ENCODE peak calls at places on chromosome 16, in six cellular contexts. N is adrenal gland, A is PC-3, W is body of pancreas, U is aorta, M is colonic mucosa. C is an unnamed sample. For H3K9me3 and H3K27me3, the result is how much of the 10 kb centered on the place peaks cover.

GRCh38 chr16:67137605-67138004 is 13.2 kb downstream of the B3GNT9 start:
- DNase-seq in W (no peak), A (no peak), M (no peak), N (no peak), U (no peak), C (no peak)

GRCh38 chr16:17467923-17468540 is 2.7 kb downstream of the XYLT1 start:
- DNase-seq in M (peak), N (peak), W (peak), A (no peak), U (peak), C (peak)

GRCh38 chr16:17454331-17454730 is 16.4 kb downstream of the XYLT1 start:
- DNase-seq in A (no peak), M (no peak), U (no peak), W (no peak), N (no peak), C (no peak)

GRCh38 chr16:48383877-48384304 is 1.3 kb downstream of the SIAH1 start:
- DNase-seq in A (peak), U (no peak), M (peak), W (peak), N (no peak), C (no peak)

GRCh38 chr16:88618182-88618955 is 20.0 kb upstream of the IL17C start:
- DNase-seq in A (no peak), W (peak), N (no peak), U (no peak), M (peak), C (no peak)

GRCh38 chr16:85372627-85373372 is 240.3 kb upstream of the GSE1 start:
- DNase-seq in A (peak), U (peak), N (peak), W (no peak), M (peak), C (peak)

GRCh38 chr16:67185003-67185865 is 1.5 kb upstream of the MATCAP1 start:
- DNase-seq in N (peak), A (peak), U (peak), M (peak), W (peak), C (peak)

GRCh38 chr16:49514391-49514980 is 140.9 kb downstream of the C16orf78 start:
- DNase-seq in N (no peak), A (no peak), W (no peak), U (peak), M (no peak), C (no peak)

GRCh38 chr16:87806246-87806607 is 40.4 kb upstream of the KLHDC4 start:
- DNase-seq in U (no peak), A (peak), W (peak), N (no peak), M (no peak), C (no peak)

GRCh38 chr16:48542966-48543365 is 67.0 kb downstream of the N4BP1 start:
- DNase-seq in U (no peak), M (no peak), W (no peak), A (no peak), N (no peak), C (no peak)

GRCh38 chr16:56262148-56262878 is 71.0 kb downstream of the GNAO1 start:
- DNase-seq in A (peak), M (no peak), N (no peak), W (peak), U (no peak), C (no peak)

GRCh38 chr16:65745-66144 is 6.7 kb downstream of the RHBDF1 start:
- DNase-seq in W (peak), U (peak), A (peak), N (peak), M (peak), C (peak)

GRCh38 chr16:80614908-80615696 is 74.3 kb downstream of the DYNLRB2 start:
- DNase-seq in M (no peak), N (no peak), U (no peak), W (no peak), A (peak), C (no peak)

GRCh38 chr16:19776565-19776964 is 58.5 kb downstream of the IQCK start:
- DNase-seq in W (no peak), A (no peak), M (no peak), U (no peak), N (no peak), C (no peak)

GRCh38 chr16:59614466-59615240 is 880.5 kb upstream of the GOT2 start:
- DNase-seq in A (no peak), M (no peak), U (no peak), N (no peak), W (no peak), C (no peak)

GRCh38 chr16:85491798-85492616 is 121.1 kb upstream of the GSE1 start:
- DNase-seq in U (peak), W (peak), A (peak), N (peak), M (peak), C (no peak)

GRCh38 chr16:720990-721764 is at the start of gene ANTKMT:
- DNase-seq in U (peak), W (peak), A (peak), M (peak), N (peak), C (peak)

GRCh38 chr16:29821663-29822115 is 1.4 kb downstream of the MVP start:
- DNase-seq in W (no peak), N (peak), M (no peak), A (peak), U (peak), C (peak)

GRCh38 chr16:21260870-21261791 is 17.0 kb downstream of the CRYM start:
- DNase-seq in W (peak), U (peak), N (peak), A (peak), M (peak), C (peak)

GRCh38 chr16:67652578-67653130 is 7.4 kb downstream of the ACD start:
- DNase-seq in U (no peak), N (no peak), W (peak), A (peak), M (no peak), C (no peak)

GRCh38 chr16:26856791-26857190 is 209.9 kb upstream of the C16orf82 start:
- DNase-seq in U (no peak), W (no peak), A (no peak), M (no peak), N (no peak), C (no peak)

GRCh38 chr16:78994135-78994534 is 606.4 kb downstream of the MAF start:
- DNase-seq in N (no peak), W (no peak), A (no peak), U (no peak), M (no peak), C (no peak)

GRCh38 chr16:1108299-1109252 is 12.5 kb upstream of the C1QTNF8 start:
- DNase-seq in W (peak), N (peak), U (peak), A (peak), M (no peak), C (peak)

GRCh38 chr16:82633964-82634600 is 7.3 kb downstream of the CDH13 start:
- DNase-seq in U (peak), A (peak), N (no peak), W (no peak), M (peak), C (peak)

GRCh38 chr16:23784811-23785447 is 30.1 kb downstream of the CHP2 start:
- DNase-seq in M (no peak), N (no peak), A (peak), U (no peak), W (no peak), C (no peak)

GRCh38 chr16:73405851-73406250 is 357.9 kb upstream of the ZFHX3 start:
- DNase-seq in A (no peak), U (no peak), N (no peak), M (no peak), W (no peak), C (peak)

GRCh38 chr16:17777461-17777863 is 306.7 kb upstream of the XYLT1 start:
- DNase-seq in U (no peak), N (no peak), M (no peak), A (no peak), W (no peak), C (peak)

GRCh38 chr16:88785106-88785924 is at the start of gene PIEZO1:
- DNase-seq in M (peak), A (peak), N (peak), W (peak), U (peak), C (peak)

GRCh38 chr16:69741519-69741918 is 13.2 kb downstream of the NOB1 start:
- DNase-seq in N (no peak), W (no peak), M (no peak), A (peak), U (no peak), C (no peak)

GRCh38 chr16:80569440-80570105 is 28.8 kb downstream of the DYNLRB2 start:
- DNase-seq in N (no peak), M (no peak), U (no peak), W (no peak), A (peak), C (peak)

GRCh38 chr16:6081320-6081976 is 983.9 kb upstream of the EEF2KMT start:
- DNase-seq in N (peak), W (peak), M (peak), A (peak), U (no peak), C (no peak)

GRCh38 chr16:1325673-1326371 is 7.6 kb upstream of the BAIAP3 start:
- DNase-seq in A (no peak), U (no peak), M (no peak), N (no peak), W (no peak), C (no peak)

GRCh38 chr16:5001571-5001970 is 32.2 kb downstream of the NAGPA start:
- DNase-seq in A (no peak), U (peak), N (no peak), W (no peak), M (no peak), C (no peak)

GRCh38 chr16:787261-787966 is 767 bp downstream of the RPUSD1 start:
- DNase-seq in A (no peak), M (no peak), W (no peak), U (no peak), N (no peak), C (no peak)

GRCh38 chr16:68236804-68237242 is 896 bp upstream of the ESRP2 start:
- DNase-seq in U (no peak), W (no peak), N (no peak), A (no peak), M (no peak), C (no peak)

GRCh38 chr16:12613131-12613991 is 190.3 kb downstream of the CPPED1 start:
- DNase-seq in M (peak), U (no peak), W (peak), N (no peak), A (peak), C (peak)

GRCh38 chr16:11258553-11259287 is 2.7 kb upstream of the SOCS1 start:
- DNase-seq in N (peak), M (peak), W (peak), A (no peak), U (peak), C (peak)

GRCh38 chr16:30472328-30472942 is at the start of gene ITGAL:
- DNase-seq in W (peak), M (peak), A (no peak), N (peak), U (peak), C (no peak)

GRCh38 chr16:3317315-3317999 is 12.2 kb downstream of the ZNF75A start:
- DNase-seq in A (no peak), N (no peak), W (no peak), M (no peak), U (no peak), C (no peak)
- H3K9me3 ChIP-seq in A (under half), N (half or more), W (under half), M (under half), U (under half), C (half or more)

GRCh38 chr16:58063377-58064076 is 38.0 kb downstream of the MMP15 start:
- DNase-seq in N (no peak), W (no peak), U (no peak), A (no peak), M (no peak), C (no peak)
- H3K4me3 ChIP-seq in N (no peak), W (no peak), U (no peak), A (no peak), M (no peak), C (no peak)

GRCh38 chr16:15855704-15856003 is 1.2 kb downstream of the MYH11 start:
- DNase-seq in A (no peak), U (no peak), M (no peak), N (no peak), W (no peak), C (no peak)
- H3K27me3 ChIP-seq in A (under half), U (under half), M (under half), N (under half), W (under half), C (under half)

DNA sequence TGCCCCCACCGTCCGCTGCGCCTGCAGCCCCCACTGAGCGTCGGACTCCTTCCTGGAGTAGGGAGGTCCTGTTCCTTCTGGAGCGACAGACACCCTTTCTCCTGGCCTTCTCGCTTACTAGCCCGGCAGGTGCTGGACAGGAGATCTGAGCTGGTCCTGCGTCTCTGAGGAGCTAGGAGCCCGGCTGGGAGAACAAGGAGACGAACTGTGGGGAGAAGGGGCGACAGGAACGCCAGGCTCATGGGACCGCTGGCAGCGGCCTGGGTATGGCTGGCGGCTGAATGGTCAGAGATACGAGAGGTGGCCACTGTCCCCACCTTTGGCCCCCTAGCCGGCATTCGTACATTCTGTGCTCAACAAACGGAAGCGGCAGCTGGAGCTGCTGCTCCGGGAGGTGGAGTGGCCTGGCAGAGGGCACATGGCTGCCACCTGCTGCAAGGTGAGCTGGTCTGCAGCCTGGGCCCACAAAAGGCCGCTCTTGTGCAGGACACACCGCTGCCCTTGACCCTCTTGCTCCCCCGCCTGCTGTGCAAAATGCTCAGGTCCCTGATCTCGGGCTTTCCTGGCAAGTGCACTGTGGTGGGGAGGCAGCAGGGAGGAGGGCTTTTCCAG is 2066.7 kb downstream of the TP53TG3F start:
- DNase-seq in N (no peak), M (no peak), W (no peak), A (no peak), U (no peak), C (no peak)
- H3K9me3 ChIP-seq in N (under half), M (under half), W (under half), A (under half), U (under half), C (under half)

GRCh38 chr16:63188076-63188771 is 1152.0 kb upstream of the CDH8 start:
- DNase-seq in A (no peak), M (peak), W (no peak), U (no peak), N (no peak), C (no peak)
- H3K4me3 ChIP-seq in A (no peak), M (no peak), W (no peak), U (no peak), N (no peak), C (no peak)

C was measured in MG63.